ENCODE peak calls at places on chromosome 1, in four cellular contexts. A is upper lobe of right lung, W is fibroblast of lung, E is colonic mucosa. X is an unnamed sample. For H3K9me3, the result is how much of the 10 kb centered on the place peaks cover.

GRCh38 chr1:100861379-100861778 is 33.3 kb downstream of the EXTL2 start:
- DNase-seq in A (no peak), W (peak), E (no peak), X (no peak)

GRCh38 chr1:84782311-84782771 is 92.1 kb upstream of the SSX2IP start:
- DNase-seq in A (peak), W (peak), E (peak), X (peak)

GRCh38 chr1:107496002-107496401 is 355.2 kb downstream of the NTNG1 start:
- DNase-seq in A (no peak), W (no peak), E (no peak), X (no peak)

GRCh38 chr1:119254067-119254720 is 113.7 kb upstream of the WARS2 start:
- DNase-seq in A (no peak), W (no peak), E (no peak), X (no peak)

GRCh38 chr1:17874231-17874630 is 119.1 kb downstream of the ACTL8 start:
- DNase-seq in A (no peak), W (peak), E (no peak), X (no peak)

GRCh38 chr1:5597991-5598823 is 394.0 kb downstream of the NPHP4 start:
- DNase-seq in A (no peak), W (no peak), E (peak), X (no peak)

GRCh38 chr1:210448293-210448892 is 119.7 kb downstream of the HHAT start:
- DNase-seq in A (no peak), W (peak), E (no peak), X (no peak)

GRCh38 chr1:155195201-155196102 is 12.2 kb downstream of the THBS3 start:
- DNase-seq in A (no peak), W (peak), E (no peak), X (no peak)

GRCh38 chr1:8214501-8215173 is 103.3 kb upstream of the SLC45A1 start:
- DNase-seq in A (no peak), W (peak), E (no peak), X (no peak)

GRCh38 chr1:145858238-145858936 is 494 bp downstream of the PIAS3 start:
- DNase-seq in A (peak), W (peak), E (peak), X (peak)

GRCh38 chr1:98661544-98662353 is at the start of gene SNX7:
- DNase-seq in A (peak), W (peak), E (peak), X (peak)

GRCh38 chr1:176692431-176692830 is 229.5 kb downstream of the PAPPA2 start:
- DNase-seq in A (no peak), W (no peak), E (no peak), X (no peak)

GRCh38 chr1:210541680-210542358 is 213.1 kb downstream of the HHAT start:
- DNase-seq in A (no peak), W (no peak), E (no peak), X (no peak)

GRCh38 chr1:84374991-84375838 is 23.1 kb upstream of the DNASE2B start:
- DNase-seq in A (no peak), W (no peak), E (no peak), X (no peak)

GRCh38 chr1:90850925-90851710 is 134.0 kb upstream of the BARHL2 start:
- DNase-seq in A (peak), W (peak), E (peak), X (peak)

GRCh38 chr1:237320890-237321289 is 278.9 kb downstream of the RYR2 start:
- DNase-seq in A (no peak), W (no peak), E (no peak), X (no peak)

GRCh38 chr1:154553056-154553822 is 5.2 kb downstream of the UBE2Q1 start:
- DNase-seq in A (no peak), W (no peak), E (no peak), X (no peak)

GRCh38 chr1:201136696-201137392 is 9.9 kb upstream of the ASCL5 start:
- DNase-seq in A (no peak), W (no peak), E (no peak), X (no peak)

GRCh38 chr1:212244441-212244840 is 40.8 kb upstream of the PPP2R5A start:
- DNase-seq in A (no peak), W (no peak), E (no peak), X (no peak)

GRCh38 chr1:96418969-96419368 is 302.6 kb upstream of the PTBP2 start:
- DNase-seq in A (no peak), W (peak), E (no peak), X (no peak)

GRCh38 chr1:54254055-54254454 is 54.1 kb downstream of the MRPL37 start:
- DNase-seq in A (no peak), W (no peak), E (peak), X (no peak)

GRCh38 chr1:63640633-63641567 is 47.7 kb downstream of the PGM1 start:
- DNase-seq in A (no peak), W (no peak), E (peak), X (no peak)

GRCh38 chr1:116496380-116496779 is 74.4 kb downstream of the CD58 start:
- DNase-seq in A (no peak), W (peak), E (no peak), X (no peak)

GRCh38 chr1:228243093-228243492 is 35.2 kb downstream of the OBSCN start:
- DNase-seq in A (no peak), W (no peak), E (no peak), X (no peak)
- H3K9me3 ChIP-seq in A (under half), W (under half), E (under half), X (under half)

DNA sequence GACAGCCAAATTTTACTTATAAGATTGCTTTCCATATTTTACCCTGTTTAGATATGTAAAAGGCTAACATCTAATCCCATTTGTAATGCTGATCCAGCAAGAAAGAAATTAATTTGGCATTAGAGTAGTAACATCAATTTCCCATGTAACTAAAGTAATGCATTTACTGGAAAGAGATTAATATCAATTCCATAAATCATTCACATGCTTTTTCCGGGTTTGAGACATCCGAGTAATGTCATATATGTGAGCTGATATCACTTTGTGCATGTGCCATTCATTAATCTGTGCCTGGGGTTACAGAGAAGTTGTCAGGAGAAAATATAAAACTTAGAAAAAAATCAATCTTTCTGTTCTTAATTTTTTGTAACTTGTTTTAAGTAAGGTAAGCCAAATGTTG is 206.1 kb downstream of the AGBL4 start:
- DNase-seq in A (no peak), W (no peak), E (no peak), X (no peak)
- H3K9me3 ChIP-seq in A (under half), W (under half), E (under half), X (under half)

DNA sequence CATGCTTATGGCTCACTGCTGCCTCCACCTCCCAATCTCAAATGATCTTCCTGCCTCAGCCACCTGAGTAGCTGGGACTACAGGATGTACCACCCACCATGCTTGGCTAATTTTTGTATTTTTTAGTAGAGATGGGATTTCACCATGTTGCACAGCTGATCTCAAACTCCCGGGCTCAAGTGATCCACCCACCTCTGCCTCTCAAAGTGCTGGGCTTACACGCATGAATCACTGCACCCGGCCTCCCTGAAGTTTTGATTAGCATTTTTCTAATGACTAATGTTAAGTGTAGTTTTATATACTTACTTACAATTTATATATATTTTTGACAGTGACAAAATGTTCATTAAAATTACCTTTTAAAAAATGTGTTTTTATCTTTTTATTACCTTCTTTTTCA is 41.1 kb downstream of the ZNF678 start:
- DNase-seq in A (no peak), W (no peak), E (no peak), X (no peak)
- H3K9me3 ChIP-seq in A (under half), W (under half), E (under half), X (under half)

GRCh38 chr1:52179073-52179472 is 37.2 kb downstream of the ZFYVE9 start:
- DNase-seq in A (no peak), W (no peak), E (no peak), X (no peak)
- H3K9me3 ChIP-seq in A (under half), W (under half), E (under half), X (under half)

DNA sequence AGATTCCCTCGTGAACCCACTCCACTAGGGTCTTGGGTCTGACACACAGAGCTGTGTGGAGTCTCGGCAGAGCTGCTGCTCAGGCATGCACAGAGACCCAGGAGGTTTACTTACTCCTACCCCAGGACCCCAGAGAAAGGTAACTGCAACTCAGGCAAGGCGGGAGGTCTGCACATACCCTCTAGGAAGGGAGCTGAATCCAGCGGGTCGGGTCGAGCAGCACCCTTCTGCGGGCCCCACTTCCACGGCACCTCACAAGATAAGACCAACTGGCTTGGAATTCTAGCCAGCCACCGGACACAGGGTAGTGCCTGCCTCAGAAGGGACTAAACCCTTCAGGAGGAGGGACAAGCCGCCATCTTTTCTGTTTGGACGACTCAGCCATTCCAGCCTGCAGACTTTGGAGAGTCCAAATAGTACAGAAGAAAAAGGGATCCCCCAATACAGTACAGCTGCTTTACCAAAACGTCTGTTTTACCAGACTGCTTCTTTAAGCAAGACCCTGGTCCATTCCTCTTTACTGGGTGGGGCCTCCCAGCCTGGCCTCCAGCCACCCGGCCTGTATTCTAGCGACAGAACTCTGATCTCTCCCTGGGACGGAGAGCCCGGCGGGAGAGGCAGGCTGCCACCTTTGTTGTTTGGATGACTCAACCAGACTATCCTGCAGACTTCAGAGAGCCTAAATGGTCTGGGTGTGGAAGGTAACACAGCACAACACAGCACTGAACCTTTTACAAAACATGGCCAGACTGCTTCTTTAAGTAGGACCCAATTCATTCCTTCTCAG is 554.6 kb upstream of the BEND5 start:
- DNase-seq in A (no peak), W (no peak), E (no peak), X (no peak)
- H3K9me3 ChIP-seq in A (under half), W (under half), E (under half), X (under half)

X was measured in Peyer's patch.